ENCODE peak calls at places on chromosomes 11 and 22, in four cellular contexts. L is H9, T is fibroblast of the aortic adventitia, A is A549. F is an unnamed sample.

GRCh38 chr11:47413908-47414684 is 5.7 kb downstream of the SLC39A13 start:
- DNase-seq in L (no peak), T (peak), A (no peak), F (no peak)

GRCh38 chr11:76578655-76579046 is 91.9 kb downstream of the LRRC32 start:
- DNase-seq in T (no peak), L (peak), A (no peak), F (peak)

GRCh38 chr11:108662700-108663099 is 2.2 kb upstream of the DDX10 start:
- DNase-seq in A (no peak), L (no peak), T (no peak), F (no peak)

GRCh38 chr22:50613291-50613981 is 12.8 kb downstream of the MAPK8IP2 start:
- DNase-seq in T (peak), A (no peak), L (peak), F (no peak)

GRCh38 chr11:44766112-44766971 is 39.6 kb downstream of the TSPAN18 start:
- DNase-seq in T (peak), A (no peak), L (peak), F (no peak)

GRCh38 chr11:1303973-1304372 is 5.5 kb downstream of the TOLLIP start:
- DNase-seq in L (peak), T (peak), A (no peak), F (no peak)

GRCh38 chr11:118341749-118342489 is 586 bp downstream of the CD3D start:
- DNase-seq in A (no peak), L (no peak), T (no peak), F (no peak)

GRCh38 chr11:125770583-125770982 is 8.0 kb downstream of the PATE2 start:
- DNase-seq in A (no peak), L (no peak), T (no peak), F (no peak)

GRCh38 chr11:31487848-31488247 is 21.6 kb downstream of the IMMP1L start:
- DNase-seq in L (no peak), T (peak), A (no peak), F (no peak)

GRCh38 chr11:94754335-94754734 is 13.8 kb upstream of the AMOTL1 start:
- DNase-seq in A (no peak), T (no peak), L (no peak), F (no peak)

GRCh38 chr22:49404576-49405199 is 423.0 kb downstream of the BRD1 start:
- DNase-seq in L (peak), A (no peak), T (no peak), F (peak)

GRCh38 chr22:31097941-31098632 is 9.3 kb downstream of the SELENOM start:
- DNase-seq in L (no peak), A (no peak), T (no peak), F (no peak)

GRCh38 chr11:46247664-46248063 is 29.8 kb upstream of the CREB3L1 start:
- DNase-seq in A (peak), T (peak), L (peak), F (peak)

GRCh38 chr11:65977621-65978390 is 16.3 kb downstream of the SART1 start:
- DNase-seq in A (no peak), L (no peak), T (no peak), F (no peak)

GRCh38 chr11:126307706-126308105 is 3.8 kb downstream of the DCPS start:
- DNase-seq in L (peak), T (peak), A (no peak), F (peak)

GRCh38 chr22:17403906-17404305 is 34.6 kb downstream of the CECR2 start:
- DNase-seq in T (no peak), A (no peak), L (no peak), F (no peak)

GRCh38 chr11:68809506-68809905 is 32.2 kb downstream of the CPT1A start:
- DNase-seq in L (no peak), A (no peak), T (no peak), F (no peak)

GRCh38 chr22:49659281-49659923 is 168.3 kb downstream of the BRD1 start:
- DNase-seq in L (peak), A (no peak), T (no peak), F (no peak)

GRCh38 chr11:92911478-92911877 is 58.0 kb upstream of the MTNR1B start:
- DNase-seq in A (no peak), T (no peak), L (no peak), F (no peak)

GRCh38 chr11:1826552-1827094 is 8.2 kb upstream of the SYT8 start:
- DNase-seq in L (peak), A (peak), T (peak), F (no peak)

GRCh38 chr11:62602141-62603071 is 741 bp upstream of the MTA2 start:
- DNase-seq in T (peak), L (peak), A (no peak), F (peak)

GRCh38 chr11:27938011-27938410 is 169.9 kb downstream of the KIF18A start:
- DNase-seq in T (peak), A (no peak), L (no peak), F (no peak)

GRCh38 chr22:36194971-36195370 is 6.6 kb downstream of the APOL4 start:
- DNase-seq in T (peak), L (peak), A (peak), F (peak)

GRCh38 chr11:1832181-1832988 is 2.4 kb upstream of the SYT8 start:
- DNase-seq in L (peak), A (peak), T (peak), F (peak)

GRCh38 chr11:206002-206384 is 1.2 kb downstream of the BET1L start:
- DNase-seq in L (no peak), A (no peak), T (no peak), F (no peak)

GRCh38 chr11:105582497-105582896 is 27.4 kb upstream of the GRIA4 start:
- DNase-seq in L (no peak), A (no peak), T (no peak), F (no peak)

GRCh38 chr22:45966320-45966891 is 10.6 kb downstream of the WNT7B start:
- DNase-seq in L (no peak), A (no peak), T (no peak), F (no peak)
- TF ChIP-seq CTCF in L (no peak), A (no peak), T (no peak), F (no peak)

DNA sequence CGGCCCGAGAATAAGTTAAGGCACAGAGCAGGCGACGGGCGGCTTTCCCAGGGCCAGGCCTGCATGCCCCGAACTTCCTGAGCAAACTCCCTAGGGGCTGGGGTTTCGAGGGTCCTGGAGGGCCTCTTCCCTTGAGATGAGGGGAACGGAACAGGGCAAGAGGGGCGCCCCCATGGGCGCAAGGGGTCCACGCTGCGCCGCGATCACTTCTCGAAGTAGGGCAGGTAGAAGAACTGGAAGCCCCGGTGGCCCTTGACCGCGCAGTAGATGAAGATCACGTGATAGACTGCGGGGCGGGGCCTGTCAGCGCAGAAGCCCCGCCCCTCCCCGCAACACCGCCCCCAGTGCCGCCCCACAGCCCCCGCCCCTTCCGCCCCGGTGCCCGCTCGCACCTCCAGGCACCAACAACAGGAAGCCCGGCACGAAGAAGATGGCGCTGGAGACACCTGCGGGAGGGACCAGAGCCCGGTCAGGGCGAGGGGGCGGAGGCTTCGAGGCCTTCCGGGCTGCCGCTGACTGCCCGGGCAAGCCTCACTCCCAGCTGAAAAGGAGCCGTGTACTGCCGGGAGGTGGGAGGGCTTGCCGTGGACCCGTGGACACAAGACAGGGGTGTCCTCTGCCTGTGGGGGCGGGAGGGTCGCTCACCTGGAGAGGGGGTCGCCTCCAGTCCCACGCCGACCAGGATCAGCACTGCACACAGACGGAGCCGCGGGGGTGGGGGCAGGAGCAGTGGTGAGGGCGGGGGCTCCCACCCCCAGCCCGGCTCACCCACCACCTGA is 4.5 kb downstream of the TMEM134 start:
- DNase-seq in T (peak), L (peak), A (peak), F (peak)
- TF ChIP-seq CTCF in T (no peak), L (no peak), A (no peak), F (no peak)

GRCh38 chr11:86800076-86800955 is at the start of gene PRSS23:
- DNase-seq in A (peak), L (peak), T (peak), F (peak)

GRCh38 chr11:86802146-86802545 is 1.8 kb downstream of the PRSS23 start:
- DNase-seq in T (peak), L (no peak), A (no peak), F (no peak)

GRCh38 chr11:86800956-86801264 is 568 bp downstream of the PRSS23 start:
- DNase-seq in L (no peak), T (no peak), A (no peak), F (no peak)

GRCh38 chr11:86798988-86799387 is 1.4 kb upstream of the PRSS23 start:
- DNase-seq in L (no peak), A (no peak), T (peak), F (no peak)

GRCh38 chr11:86799680-86800075 is 664 bp upstream of the PRSS23 start:
- DNase-seq in A (no peak), T (no peak), L (peak), F (no peak)
- TF ChIP-seq CTCF in A (peak), T (peak), L (peak), F (no peak)

DNA sequence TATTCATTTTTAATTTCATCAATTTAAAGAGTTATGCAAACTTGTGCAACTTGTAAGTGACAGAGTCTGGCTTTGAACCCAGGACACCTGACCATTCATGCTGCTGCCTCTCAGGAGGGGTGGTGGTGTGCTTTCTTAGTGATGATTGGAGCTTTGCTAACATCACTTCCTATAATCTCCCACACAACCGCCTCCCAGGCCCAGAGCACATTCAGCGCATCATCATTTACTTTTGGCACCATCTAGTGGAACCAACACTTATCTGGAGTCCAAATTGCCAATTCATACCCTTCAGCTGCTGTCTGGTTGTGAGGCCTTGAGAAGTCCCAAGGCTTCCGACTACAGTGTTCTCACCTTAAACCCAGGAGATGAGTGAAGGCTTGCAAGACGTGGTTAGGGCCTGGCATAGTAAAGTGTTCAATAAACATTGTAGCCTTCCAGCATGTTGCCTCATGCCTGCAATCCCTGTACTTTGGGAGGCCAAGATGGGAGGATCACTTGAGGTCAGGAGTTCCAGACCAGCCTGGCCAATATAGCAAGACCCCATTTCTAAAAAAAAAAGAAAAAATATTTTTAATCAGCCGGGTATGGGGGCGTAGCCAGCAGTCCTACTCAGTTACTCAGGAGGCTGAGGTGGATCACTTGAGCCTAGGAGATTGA is 1.1 kb upstream of the TTLL1 start:
- DNase-seq in T (peak), L (no peak), A (peak), F (no peak)
- TF ChIP-seq CTCF in T (peak), L (no peak), A (peak), F (no peak)

GRCh38 chr11:14413307-14414072 is 54.5 kb upstream of the RRAS2 start:
- DNase-seq in T (peak), L (peak), A (no peak), F (no peak)
- TF ChIP-seq CTCF in T (peak), L (peak), A (no peak), F (no peak)

DNA sequence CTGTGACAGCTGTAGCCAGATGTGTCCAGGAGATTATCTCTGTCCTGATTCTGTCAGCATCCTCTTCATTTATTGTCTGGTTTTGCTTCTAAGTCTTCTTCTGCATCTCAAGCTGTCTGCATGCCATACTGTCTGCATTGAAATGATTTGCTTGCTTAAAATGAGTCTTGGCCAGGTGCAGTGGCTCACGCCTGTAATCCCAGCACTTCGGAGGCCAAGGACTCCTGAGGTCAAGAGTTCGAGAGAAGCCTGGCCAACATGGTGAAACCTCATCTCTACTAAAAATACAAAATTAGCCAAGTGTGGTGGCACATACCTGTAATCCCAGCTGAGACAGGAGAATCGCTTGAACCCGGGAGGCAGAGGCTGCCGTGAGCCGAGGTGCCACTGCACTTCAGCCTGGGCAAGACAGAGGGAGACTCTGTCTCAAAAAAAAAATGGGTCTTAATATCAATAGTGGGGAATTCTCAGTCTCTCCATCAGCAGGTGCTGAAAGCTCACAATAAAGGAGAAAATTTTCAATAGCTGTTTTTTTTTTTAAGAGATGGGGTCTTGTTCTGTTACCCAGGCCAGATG is 39.2 kb upstream of the AMPD3 start:
- DNase-seq in T (no peak), L (no peak), A (no peak), F (no peak)
- TF ChIP-seq CTCF in T (no peak), L (peak), A (no peak), F (no peak)

GRCh38 chr22:41217553-41218157 is 12.5 kb downstream of the L3MBTL2 start:
- DNase-seq in T (peak), A (no peak), L (peak), F (no peak)
- TF ChIP-seq CTCF in T (no peak), A (no peak), L (no peak), F (no peak)

F was measured in nephron progenitor cell.